ENCODE peak calls at places on chromosomes 13 and 19, in ten cellular contexts. X is transverse colon, O is endothelial cell of umbilical vein, F is GM23338, T is HCT116, V is HL-60, B is SK-N-SH, R is H1, A is sigmoid colon, I is K562. H is an unnamed sample.

GRCh38 chr13:98782654-98783053 is 30.2 kb upstream of the SLC15A1 start:
- DNase-seq in T (no peak), R (no peak), A (no peak), I (no peak), O (no peak), F (no peak), V (no peak), B (no peak), X (no peak), H (no peak)

GRCh38 chr19:50602089-50602422 is 33.8 kb upstream of the LRRC4B start:
- DNase-seq in A (no peak), B (no peak), I (no peak), V (no peak), R (no peak), T (no peak), X (no peak), F (no peak), O (no peak), H (no peak)

GRCh38 chr13:98444381-98444780 is 132.5 kb downstream of the STK24 start:
- DNase-seq in V (no peak), O (no peak), B (no peak), A (no peak), I (no peak), F (no peak), X (no peak), T (no peak), R (no peak), H (no peak)

GRCh38 chr13:99991806-99992242 is 10.2 kb downstream of the ZIC2 start:
- DNase-seq in I (no peak), T (no peak), V (no peak), X (no peak), R (no peak), F (peak; percentile 69), B (no peak), O (no peak), A (no peak), H (no peak)

GRCh38 chr13:95553614-95554385 is 1.3 kb downstream of the CLDN10 start:
- DNase-seq in B (no peak), X (no peak), A (no peak), F (peak; percentile 57), I (no peak), V (no peak), R (no peak), O (no peak), T (no peak), H (no peak)

GRCh38 chr13:20461481-20461859 is 64.2 kb downstream of the CRYL1 start:
- DNase-seq in X (no peak), I (no peak), B (no peak), V (no peak), F (no peak), R (no peak), T (no peak), A (no peak), O (peak; percentile 6), H (no peak)

GRCh38 chr19:4343056-4343844 is at the start of gene MPND:
- DNase-seq in I (peak; percentile 90), B (peak; percentile 94), O (peak; percentile 83), R (no peak), F (peak; percentile 93), V (peak; percentile 61), T (peak; percentile 50), X (peak; percentile 95), A (peak; percentile 95), H (peak; percentile 99)

GRCh38 chr19:45103200-45103624 is 10.2 kb downstream of the PPP1R37 start:
- DNase-seq in F (no peak), V (no peak), A (peak; percentile 73), R (no peak), X (no peak), I (no peak), B (no peak), T (no peak), O (no peak), H (peak; percentile 87)

GRCh38 chr19:4083677-4084546 is 17.2 kb upstream of the ZBTB7A start:
- DNase-seq in B (no peak), F (peak; percentile 50), X (peak; percentile 73), I (no peak), T (no peak), R (no peak), O (no peak), V (no peak), A (no peak), H (peak; percentile 88)

DNA sequence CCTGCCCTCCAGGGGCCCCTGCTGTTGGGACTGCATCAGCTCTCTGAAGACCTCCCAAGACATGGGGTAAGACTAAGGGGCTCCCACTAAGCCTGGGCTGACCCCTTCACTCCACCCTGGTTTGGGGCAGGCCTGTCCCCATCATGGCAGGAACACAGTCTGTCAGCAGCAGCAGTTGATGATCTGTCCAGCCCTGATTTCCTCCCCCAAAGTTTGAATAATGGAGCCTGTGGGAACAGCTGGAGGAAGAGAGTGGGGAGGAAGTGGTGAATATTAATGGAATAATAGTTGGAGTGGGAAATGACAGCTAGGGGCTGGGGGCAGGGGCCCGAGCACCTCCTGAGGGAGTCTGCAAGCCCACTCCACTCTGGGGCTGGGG is 1.3 kb upstream of the B3GNT8 start:
- DNase-seq in F (no peak), V (no peak), X (no peak), I (no peak), T (no peak), A (no peak), O (no peak), R (no peak), B (no peak), H (no peak)
- H3K4me3 ChIP-seq in F (peak overlapping the region; percentile 68), V (peak overlapping the region; percentile 76), X (no peak overlapping the region), I (peak overlapping the region; percentile 35), T (no peak overlapping the region), A (peak overlapping the region; percentile 63), O (no peak overlapping the region), R (peak overlapping the region; percentile 59), B (no peak overlapping the region), H (no peak overlapping the region)

GRCh38 chr19:38319421-38320258 is at the start of gene KCNK6:
- DNase-seq in O (peak; percentile 47), X (peak; percentile 82), V (peak; percentile 74), B (peak; percentile 72), R (no peak), F (peak; percentile 77), A (no peak), T (no peak), I (no peak), H (peak; percentile 88)
- TF ChIP-seq POLR2AphosphoS5 in O (no peak), X (peak; percentile 85), V (no peak), B (no peak), R (peak; percentile 25), F (peak; percentile 87), A (peak; percentile 44), T (peak; percentile 78), I (no peak), H (peak; percentile 81)

DNA sequence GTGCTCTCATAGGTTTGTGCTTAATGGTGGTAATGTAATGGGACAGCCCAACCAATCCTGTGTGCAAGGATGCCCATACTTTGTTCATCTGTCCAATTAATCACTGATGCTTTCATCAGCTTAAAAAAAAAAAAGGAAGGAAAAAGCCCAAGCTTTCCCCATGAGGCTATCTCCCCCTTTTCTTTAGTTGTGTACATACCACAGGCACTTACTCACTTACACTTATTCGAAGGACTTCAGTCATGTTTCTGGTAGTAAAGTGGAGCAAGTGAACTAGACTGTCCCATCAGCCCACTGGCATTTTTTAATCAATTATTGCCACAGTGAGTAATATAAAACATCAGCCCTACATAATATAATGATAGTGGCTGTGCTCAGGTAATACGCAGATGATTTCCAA is 183.5 kb upstream of the UFM1 start:
- DNase-seq in I (no peak), O (no peak), F (no peak), V (no peak), R (no peak), T (no peak), A (no peak), X (no peak), B (no peak), H (no peak)
- H3K4me3 ChIP-seq in I (no peak overlapping the region), O (no peak overlapping the region), F (no peak overlapping the region), V (no peak overlapping the region), R (no peak overlapping the region), T (no peak overlapping the region), A (no peak overlapping the region), X (no peak overlapping the region), B (no peak overlapping the region), H (no peak overlapping the region)

DNA sequence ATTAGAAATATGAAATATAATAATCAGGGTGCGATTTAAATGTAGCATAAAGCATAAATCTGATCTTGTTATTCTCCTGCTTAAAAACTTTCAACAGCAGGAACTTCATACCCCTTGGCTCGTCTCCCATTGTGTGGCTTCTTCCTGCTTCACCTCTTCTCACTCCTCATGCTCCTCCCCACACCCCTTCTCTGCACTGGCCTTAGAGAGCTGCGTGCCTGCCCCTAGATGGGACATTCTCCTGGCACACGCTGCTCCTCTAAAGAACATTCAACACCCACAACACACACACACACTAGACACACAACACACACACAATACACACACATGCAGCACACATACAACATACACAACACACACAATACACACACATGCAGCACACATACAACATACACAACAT is 104.6 kb upstream of the RAP2A start:
- DNase-seq in V (no peak), R (no peak), T (no peak), I (no peak), O (peak; percentile 33), X (no peak), A (no peak), B (no peak), F (peak; percentile 14), H (no peak)
- TF ChIP-seq POLR2AphosphoS5 in V (no peak), R (no peak), T (no peak), I (no peak), O (no peak), X (no peak), A (no peak), B (no peak), F (no peak), H (no peak)

GRCh38 chr13:32736648-32737047 is 150.4 kb downstream of the PDS5B start:
- DNase-seq in T (no peak), R (no peak), A (no peak), B (no peak), V (no peak), I (no peak), F (no peak), O (peak; percentile 55), X (no peak), H (no peak)

GRCh38 chr13:32737111-32737571 is 150.9 kb downstream of the PDS5B start:
- DNase-seq in T (no peak), R (no peak), F (no peak), V (no peak), X (no peak), A (no peak), O (peak; percentile 70), B (no peak), I (no peak), H (no peak)

GRCh38 chr13:32735859-32736258 is 149.6 kb downstream of the PDS5B start:
- DNase-seq in B (no peak), F (no peak), X (no peak), R (no peak), O (no peak), I (no peak), A (no peak), T (no peak), V (no peak), H (no peak)

GRCh38 chr13:32734511-32734910 is 148.3 kb downstream of the PDS5B start:
- DNase-seq in T (no peak), R (no peak), F (no peak), B (no peak), X (no peak), O (peak; percentile 37), I (peak; percentile 9), V (no peak), A (no peak), H (no peak)

GRCh38 chr13:32737679-32738078 is 151.4 kb downstream of the PDS5B start:
- DNase-seq in R (no peak), A (no peak), T (no peak), V (no peak), F (no peak), X (no peak), B (no peak), I (no peak), O (no peak), H (no peak)
- H3K4me3 ChIP-seq in R (no peak overlapping the region), A (peak overlapping the region; percentile 38), T (no peak overlapping the region), V (no peak overlapping the region), F (no peak overlapping the region), X (no peak overlapping the region), B (no peak overlapping the region), I (no peak overlapping the region), O (peak overlapping the region; percentile 21), H (no peak overlapping the region)

GRCh38 chr13:27621366-27622101 is at the start of gene POLR1D:
- DNase-seq in A (peak; percentile 86), O (peak; percentile 71), T (peak; percentile 77), R (peak; percentile 63), F (peak; percentile 87), B (peak; percentile 91), I (peak; percentile 83), X (peak; percentile 89), V (peak; percentile 72), H (peak; percentile 97)
- TF ChIP-seq POLR2AphosphoS5 in A (peak; percentile 79), O (peak; percentile 66), T (peak; percentile 88), R (peak; percentile 77), F (peak; percentile 97), B (peak; percentile 80), I (peak; percentile 71), X (peak; percentile 96), V (peak; percentile 93), H (peak; percentile 94)

H was measured in spleen.